ENCODE peak calls at places on chromosomes 1 and 21, in nine cellular contexts. One of them, this sample, is unnamed.

GRCh38 chr21:34913786-34914185 is 135.3 kb downstream of the RUNX1 start:
- DNase-seq in GM12864: no peak
- DNase-seq in G401: no peak
- DNase-seq in HT-29: no peak
- DNase-seq in neural progenitor cell: no peak
- DNase-seq in amniotic stem cell: no peak
- DNase-seq in heart left ventricle: no peak
- DNase-seq in brain microvascular endothelial cell: no peak
- DNase-seq in activated T-helper 1 cell treated with anti-CD3 and anti-CD28 coated beads, Interleukin-12 subunit alpha, Interleukin-12 subunit beta, Interleukin-2, Interleukin-4 antibody, amounts not matched to agents 30 ng/mL and 10 ng/mL and 1 ng/mL, durations not matched to agents 14 hours and 24 hours and 36 hours: no peak
- DNase-seq in this sample: no peak

GRCh38 chr1:221795400-221795799 is 53.5 kb upstream of the DUSP10 start:
- DNase-seq in GM12864: no peak
- DNase-seq in G401: no peak
- DNase-seq in HT-29: no peak
- DNase-seq in neural progenitor cell: no peak
- DNase-seq in amniotic stem cell: no peak
- DNase-seq in heart left ventricle: no peak
- DNase-seq in brain microvascular endothelial cell: no peak
- DNase-seq in activated T-helper 1 cell treated with anti-CD3 and anti-CD28 coated beads, Interleukin-12 subunit alpha, Interleukin-12 subunit beta, Interleukin-2, Interleukin-4 antibody, amounts not matched to agents 30 ng/mL and 10 ng/mL and 1 ng/mL, durations not matched to agents 14 hours and 24 hours and 36 hours: no peak
- DNase-seq in this sample: no peak

GRCh38 chr1:185862235-185862634 is 128.0 kb downstream of the HMCN1 start:
- DNase-seq in GM12864: no peak
- DNase-seq in G401: no peak
- DNase-seq in HT-29: no peak
- DNase-seq in neural progenitor cell: no peak
- DNase-seq in amniotic stem cell: no peak
- DNase-seq in heart left ventricle: no peak
- DNase-seq in brain microvascular endothelial cell: no peak
- DNase-seq in activated T-helper 1 cell treated with anti-CD3 and anti-CD28 coated beads, Interleukin-12 subunit alpha, Interleukin-12 subunit beta, Interleukin-2, Interleukin-4 antibody, amounts not matched to agents 30 ng/mL and 10 ng/mL and 1 ng/mL, durations not matched to agents 14 hours and 24 hours and 36 hours: no peak
- DNase-seq in this sample: no peak

GRCh38 chr1:2595261-2595811 is 8.8 kb downstream of the PRXL2B start:
- DNase-seq in GM12864: no peak
- DNase-seq in G401: no peak
- DNase-seq in HT-29: no peak
- DNase-seq in neural progenitor cell: no peak
- DNase-seq in amniotic stem cell: no peak
- DNase-seq in heart left ventricle: peak
- DNase-seq in brain microvascular endothelial cell: no peak
- DNase-seq in activated T-helper 1 cell treated with anti-CD3 and anti-CD28 coated beads, Interleukin-12 subunit alpha, Interleukin-12 subunit beta, Interleukin-2, Interleukin-4 antibody, amounts not matched to agents 30 ng/mL and 10 ng/mL and 1 ng/mL, durations not matched to agents 14 hours and 24 hours and 36 hours: no peak
- DNase-seq in this sample: peak

GRCh38 chr1:198860371-198860770 is 221.5 kb downstream of the PTPRC start:
- DNase-seq in GM12864: no peak
- DNase-seq in G401: no peak
- DNase-seq in HT-29: no peak
- DNase-seq in neural progenitor cell: no peak
- DNase-seq in amniotic stem cell: no peak
- DNase-seq in heart left ventricle: no peak
- DNase-seq in brain microvascular endothelial cell: no peak
- DNase-seq in activated T-helper 1 cell treated with anti-CD3 and anti-CD28 coated beads, Interleukin-12 subunit alpha, Interleukin-12 subunit beta, Interleukin-2, Interleukin-4 antibody, amounts not matched to agents 30 ng/mL and 10 ng/mL and 1 ng/mL, durations not matched to agents 14 hours and 24 hours and 36 hours: no peak
- DNase-seq in this sample: no peak

GRCh38 chr1:2233997-2234761 is 6.1 kb downstream of the SKI start:
- DNase-seq in GM12864: no peak
- DNase-seq in G401: peak
- DNase-seq in HT-29: peak
- DNase-seq in neural progenitor cell: no peak
- DNase-seq in amniotic stem cell: peak
- DNase-seq in heart left ventricle: peak
- DNase-seq in brain microvascular endothelial cell: peak
- DNase-seq in activated T-helper 1 cell treated with anti-CD3 and anti-CD28 coated beads, Interleukin-12 subunit alpha, Interleukin-12 subunit beta, Interleukin-2, Interleukin-4 antibody, amounts not matched to agents 30 ng/mL and 10 ng/mL and 1 ng/mL, durations not matched to agents 14 hours and 24 hours and 36 hours: peak
- DNase-seq in this sample: peak

GRCh38 chr21:45548711-45549491 is 6.7 kb upstream of the SLC19A1 start:
- DNase-seq in GM12864: no peak
- DNase-seq in G401: no peak
- DNase-seq in HT-29: no peak
- DNase-seq in neural progenitor cell: no peak
- DNase-seq in amniotic stem cell: no peak
- DNase-seq in heart left ventricle: no peak
- DNase-seq in brain microvascular endothelial cell: no peak
- DNase-seq in activated T-helper 1 cell treated with anti-CD3 and anti-CD28 coated beads, Interleukin-12 subunit alpha, Interleukin-12 subunit beta, Interleukin-2, Interleukin-4 antibody, amounts not matched to agents 30 ng/mL and 10 ng/mL and 1 ng/mL, durations not matched to agents 14 hours and 24 hours and 36 hours: no peak
- DNase-seq in this sample: no peak

GRCh38 chr1:101474039-101474665 is 237.3 kb downstream of the S1PR1 start:
- DNase-seq in GM12864: no peak
- DNase-seq in G401: no peak
- DNase-seq in HT-29: peak
- DNase-seq in neural progenitor cell: peak
- DNase-seq in amniotic stem cell: no peak
- DNase-seq in heart left ventricle: no peak
- DNase-seq in brain microvascular endothelial cell: no peak
- DNase-seq in activated T-helper 1 cell treated with anti-CD3 and anti-CD28 coated beads, Interleukin-12 subunit alpha, Interleukin-12 subunit beta, Interleukin-2, Interleukin-4 antibody, amounts not matched to agents 30 ng/mL and 10 ng/mL and 1 ng/mL, durations not matched to agents 14 hours and 24 hours and 36 hours: no peak
- DNase-seq in this sample: no peak

GRCh38 chr1:51776408-51776807 is 102.1 kb downstream of the NRDC start:
- DNase-seq in GM12864: no peak
- DNase-seq in G401: no peak
- DNase-seq in HT-29: no peak
- DNase-seq in neural progenitor cell: no peak
- DNase-seq in amniotic stem cell: no peak
- DNase-seq in heart left ventricle: no peak
- DNase-seq in brain microvascular endothelial cell: no peak
- DNase-seq in activated T-helper 1 cell treated with anti-CD3 and anti-CD28 coated beads, Interleukin-12 subunit alpha, Interleukin-12 subunit beta, Interleukin-2, Interleukin-4 antibody, amounts not matched to agents 30 ng/mL and 10 ng/mL and 1 ng/mL, durations not matched to agents 14 hours and 24 hours and 36 hours: no peak
- DNase-seq in this sample: no peak